ENCODE peak calls at places on chromosome 7, in nine cellular contexts. U, W, Y, G, I, C, S, V and H are unnamed samples. For H3K4me1, the result is how much of the 10 kb centered on the place peaks cover.

GRCh38 chr7:31458203-31458602 is 55.7 kb upstream of the ITPRID1 start:
- DNase-seq in W (no peak), I (no peak), S (no peak), Y (no peak), G (no peak), C (no peak), V (no peak), U (no peak), H (no peak)

GRCh38 chr7:94149776-94150545 is 145.8 kb upstream of the BET1 start:
- DNase-seq in Y (no peak), U (no peak), C (no peak), S (no peak), W (no peak), I (no peak), G (no peak), V (no peak), H (no peak)

GRCh38 chr7:107025449-107026103 is 18.9 kb upstream of the PRKAR2B start:
- DNase-seq in U (no peak), S (no peak), I (no peak), Y (no peak), G (no peak), W (no peak), V (no peak), C (no peak), H (no peak)

GRCh38 chr7:106382129-106382528 is 97.3 kb upstream of the NAMPT start:
- DNase-seq in U (no peak), W (no peak), V (no peak), I (no peak), Y (no peak), C (no peak), G (no peak), S (no peak), H (no peak)

GRCh38 chr7:2651336-2651735 is 19.6 kb downstream of the TTYH3 start:
- DNase-seq in G (peak), V (no peak), I (no peak), U (no peak), C (no peak), Y (peak), S (no peak), W (no peak), H (peak)

GRCh38 chr7:17234398-17235021 is 63.9 kb upstream of the AHR start:
- DNase-seq in W (peak), Y (no peak), S (peak), G (no peak), U (no peak), C (peak), V (no peak), I (peak), H (no peak)

GRCh38 chr7:30412810-30413504 is 65.6 kb downstream of the NOD1 start:
- DNase-seq in U (no peak), I (peak), Y (no peak), W (peak), V (peak), S (peak), C (peak), G (no peak), H (peak)

GRCh38 chr7:81574723-81575326 is 195.0 kb downstream of the HGF start:
- DNase-seq in C (no peak), I (no peak), G (no peak), V (no peak), W (no peak), S (no peak), Y (no peak), U (no peak), H (peak)

GRCh38 chr7:136869006-136869961 is 832 bp downstream of the CHRM2 start:
- DNase-seq in S (no peak), C (no peak), V (no peak), U (peak), Y (peak), G (peak), I (no peak), W (no peak), H (peak)

GRCh38 chr7:16732828-16733227 is 20.7 kb upstream of the TSPAN13 start:
- DNase-seq in U (no peak), Y (no peak), W (no peak), V (no peak), S (no peak), C (no peak), I (no peak), G (no peak), H (no peak)

GRCh38 chr7:35736725-35737124 is 41.8 kb upstream of the HERPUD2 start:
- DNase-seq in I (no peak), S (peak), Y (no peak), V (no peak), W (no peak), U (no peak), G (no peak), C (no peak), H (peak)

GRCh38 chr7:82481499-82482097 is 38.0 kb upstream of the CACNA2D1 start:
- DNase-seq in U (no peak), G (no peak), W (peak), Y (no peak), V (no peak), C (no peak), I (peak), S (peak), H (peak)

GRCh38 chr7:84700563-84701370 is 486.1 kb downstream of the SEMA3D start:
- DNase-seq in U (no peak), C (no peak), I (no peak), G (no peak), W (no peak), V (no peak), Y (no peak), S (no peak), H (peak)

GRCh38 chr7:130299909-130300308 is 6.9 kb downstream of the CPA4 start:
- DNase-seq in U (no peak), I (no peak), Y (no peak), S (no peak), C (no peak), G (no peak), V (no peak), W (no peak), H (no peak)

GRCh38 chr7:31087351-31087750 is 35.2 kb downstream of the ADCYAP1R1 start:
- DNase-seq in S (no peak), C (no peak), G (no peak), V (no peak), W (no peak), I (no peak), U (no peak), Y (no peak), H (no peak)

GRCh38 chr7:33550363-33550762 is 355.0 kb upstream of the BMPER start:
- DNase-seq in U (no peak), I (no peak), W (no peak), G (no peak), C (no peak), Y (no peak), V (no peak), S (no peak), H (no peak)

GRCh38 chr7:150631866-150632864 is at the start of gene GIMAP6:
- DNase-seq in I (no peak), S (no peak), V (no peak), C (no peak), U (no peak), G (no peak), W (no peak), Y (peak), H (no peak)

DNA sequence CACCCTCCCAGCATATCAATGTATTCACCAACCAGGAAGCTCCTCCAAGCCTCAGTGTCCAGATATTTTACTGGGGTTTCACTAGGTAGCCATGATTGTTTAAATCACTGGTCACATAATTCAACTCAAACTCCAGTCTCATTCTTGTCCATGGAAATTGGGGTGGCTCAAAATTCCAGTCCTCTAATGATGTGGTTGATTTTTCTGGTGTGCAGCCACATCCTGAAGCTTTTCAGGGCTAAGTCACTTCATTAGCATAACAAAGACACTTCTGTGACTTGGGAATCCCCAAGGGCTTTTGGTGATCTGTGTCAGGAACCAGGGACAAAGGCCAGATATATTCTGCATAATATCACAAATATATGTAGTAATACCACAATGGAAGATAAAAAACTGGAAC is 786.9 kb upstream of the IGFBP3 start:
- DNase-seq in U (no peak), G (no peak), I (no peak), S (peak), C (no peak), W (no peak), Y (no peak), V (no peak), H (no peak)
- H3K4me1 ChIP-seq in U (under half), G (under half), I (under half), S (under half), C (under half), W (under half), Y (under half), V (under half), H (under half)

DNA sequence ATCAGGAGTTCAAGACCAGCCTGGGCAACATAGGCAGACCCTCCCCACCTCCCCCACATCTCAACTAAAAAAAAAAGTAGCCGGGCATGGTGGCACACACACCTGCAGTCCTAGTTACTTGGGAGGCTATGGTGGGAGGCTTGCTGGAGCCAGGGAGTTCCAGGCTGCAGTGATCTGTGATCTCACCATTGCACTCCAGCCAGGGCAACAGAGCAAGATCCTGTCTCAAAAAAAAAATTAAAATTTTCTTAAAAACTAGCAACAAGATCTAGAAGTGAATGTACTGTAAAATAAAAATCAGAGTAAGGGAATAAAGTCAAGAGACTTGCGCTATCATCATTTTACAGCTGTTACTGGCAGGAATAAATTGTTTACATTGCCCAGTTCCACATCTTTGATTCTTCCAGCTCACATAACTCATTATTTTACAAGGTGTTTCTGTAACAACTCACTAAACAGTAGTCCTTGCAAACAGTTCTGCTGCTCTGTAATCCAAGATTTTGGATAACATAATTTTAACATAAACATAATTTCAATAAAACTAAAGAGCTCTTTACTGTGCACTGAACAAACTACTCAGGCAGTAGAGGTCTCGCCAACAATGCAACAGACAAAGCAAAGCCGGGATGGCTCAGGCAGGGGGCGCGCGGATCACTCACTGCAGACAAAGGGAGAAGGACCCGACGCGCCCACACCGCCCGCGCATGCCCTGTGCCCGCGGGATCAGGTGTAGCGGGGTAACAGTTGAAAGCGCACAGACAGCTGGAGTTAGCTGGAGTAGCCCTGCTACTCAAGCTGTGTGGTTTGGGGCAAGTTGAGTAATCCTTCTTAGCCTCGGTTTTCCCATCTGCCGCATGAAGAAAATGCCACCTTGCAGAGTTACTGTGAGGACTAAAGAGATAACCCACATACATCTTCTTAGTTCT is 73.3 kb upstream of the NFE2L3 start:
- DNase-seq in U (peak), G (peak), W (peak), Y (peak), C (peak), V (peak), S (peak), I (no peak), H (peak)
- H3K27ac ChIP-seq in U (no peak), G (no peak), W (no peak), Y (no peak), C (no peak), V (no peak), S (no peak), I (no peak), H (no peak)

GRCh38 chr7:876077-876971 is at the start of gene GET4:
- DNase-seq in I (peak), G (peak), W (peak), V (peak), U (peak), C (peak), S (peak), Y (peak), H (peak)
- H3K4me1 ChIP-seq in I (under half), G (under half), W (under half), V (under half), U (half or more), C (half or more), S (under half), Y (under half), H (under half)

GRCh38 chr7:101352920-101353308 is 9.8 kb upstream of the COL26A1 start:
- DNase-seq in V (no peak), C (no peak), I (no peak), Y (no peak), G (no peak), U (no peak), S (no peak), W (no peak), H (no peak)
- H3K27ac ChIP-seq in V (no peak), C (no peak), I (no peak), Y (no peak), G (no peak), U (no peak), S (no peak), W (no peak), H (no peak)

GRCh38 chr7:27165089-27165654 is at the start of gene HOXA9:
- DNase-seq in W (peak), G (peak), U (peak), C (peak), I (no peak), Y (no peak), S (no peak), V (peak), H (no peak)
- H3K4me1 ChIP-seq in W (half or more), G (under half), U (half or more), C (half or more), I (under half), Y (under half), S (under half), V (under half), H (under half)

GRCh38 chr7:95213809-95214492 is 110.4 kb downstream of the PON1 start:
- DNase-seq in G (peak), C (peak), S (no peak), U (peak), V (peak), W (no peak), I (no peak), Y (peak), H (no peak)
- H3K27ac ChIP-seq in G (no peak), C (peak), S (no peak), U (peak), V (no peak), W (no peak), I (no peak), Y (no peak), H (no peak)

GRCh38 chr7:73844848-73845460 is 2.6 kb upstream of the METTL27 start:
- DNase-seq in C (no peak), U (no peak), I (no peak), G (no peak), Y (no peak), S (peak), V (peak), W (no peak), H (peak)

GRCh38 chr7:73851410-73852338 is 9.3 kb upstream of the TMEM270 start:
- DNase-seq in Y (no peak), I (peak), C (no peak), W (peak), G (no peak), V (no peak), S (peak), U (no peak), H (no peak)

GRCh38 chr7:73850781-73851207 is 8.5 kb upstream of the METTL27 start:
- DNase-seq in S (peak), Y (no peak), I (peak), V (no peak), G (no peak), U (no peak), C (peak), W (peak), H (peak)

GRCh38 chr7:73850212-73850611 is 7.9 kb upstream of the METTL27 start:
- DNase-seq in U (no peak), W (no peak), G (no peak), S (no peak), C (no peak), V (no peak), I (no peak), Y (no peak), H (no peak)

DNA sequence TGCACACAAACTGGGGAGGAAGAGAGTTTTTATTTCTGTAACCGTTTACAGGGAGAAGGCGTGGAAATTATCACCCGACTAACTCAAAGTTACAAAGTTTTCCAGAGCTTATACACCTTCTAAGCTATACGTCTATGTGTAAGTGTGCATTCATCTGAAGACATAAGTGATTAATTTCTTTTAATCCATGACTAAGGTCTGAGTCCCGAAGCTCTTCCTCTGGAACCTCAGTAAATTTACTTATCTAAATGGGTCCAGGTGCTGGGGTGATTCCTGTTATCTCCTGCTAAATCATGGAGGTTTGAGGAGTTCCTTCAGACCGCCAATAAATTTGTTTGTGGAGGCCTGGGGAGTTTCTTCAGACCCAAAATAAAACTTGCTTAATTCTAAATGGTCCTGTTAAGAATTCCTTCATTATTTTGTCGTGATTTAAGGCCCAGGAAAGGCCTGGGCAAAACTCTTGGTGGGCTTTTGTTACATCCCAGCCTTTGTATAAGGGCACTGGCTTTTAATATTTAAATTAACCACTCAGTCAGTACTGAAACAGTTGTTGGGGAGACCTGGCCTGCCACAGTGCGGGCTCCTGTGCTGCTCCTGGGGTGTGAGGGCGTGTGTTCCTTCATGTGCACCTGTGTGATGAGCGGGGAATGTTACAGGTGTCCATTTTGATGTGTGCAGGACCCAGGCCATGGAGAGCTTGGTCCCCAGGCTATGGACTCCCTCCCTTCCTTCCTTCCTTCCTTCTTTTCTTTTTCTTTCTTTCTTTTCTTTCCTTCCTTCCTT is 5.8 kb upstream of the METTL27 start:
- DNase-seq in Y (no peak), U (no peak), V (no peak), S (no peak), I (no peak), C (no peak), G (no peak), W (no peak), H (no peak)
- H3K4me1 ChIP-seq in Y (under half), U (under half), V (under half), S (half or more), I (under half), C (under half), G (under half), W (under half), H (under half)

GRCh38 chr7:141590071-141590470 is 38.9 kb downstream of the AGK start:
- DNase-seq in S (no peak), C (no peak), I (no peak), U (no peak), Y (no peak), V (no peak), G (no peak), W (no peak), H (no peak)
- H3K27ac ChIP-seq in S (no peak), C (no peak), I (no peak), U (no peak), Y (no peak), V (no peak), G (no peak), W (no peak), H (no peak)

DNA sequence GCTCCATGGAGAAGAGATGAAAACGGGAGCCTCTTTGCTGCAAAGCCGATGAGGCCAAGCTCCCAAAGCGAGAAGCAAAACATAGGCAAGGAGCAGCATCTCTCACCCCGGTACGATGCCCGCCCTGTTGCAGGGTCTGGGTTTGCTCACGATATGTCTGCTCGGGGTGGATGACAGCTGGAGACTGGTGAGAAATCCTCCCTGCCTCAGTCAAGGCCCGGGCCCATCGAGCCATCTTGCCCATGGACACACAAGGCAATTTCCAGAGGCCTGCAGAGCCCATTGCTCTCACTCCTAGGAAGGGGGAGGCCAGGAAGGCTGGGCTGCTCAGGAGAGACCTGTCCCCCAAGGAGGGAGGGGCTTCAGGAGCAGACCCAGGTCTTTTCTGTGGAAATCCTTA is 391.7 kb upstream of the SHH start:
- DNase-seq in U (no peak), Y (no peak), C (no peak), W (no peak), G (no peak), I (no peak), S (no peak), V (no peak), H (no peak)
- H3K4me1 ChIP-seq in U (under half), Y (under half), C (under half), W (under half), G (under half), I (under half), S (under half), V (under half), H (under half)

GRCh38 chr7:147579148-147579547 is 1011.4 kb upstream of the C7orf33 start:
- DNase-seq in Y (no peak), C (no peak), S (no peak), I (no peak), U (no peak), W (no peak), G (no peak), V (no peak), H (no peak)

DNA sequence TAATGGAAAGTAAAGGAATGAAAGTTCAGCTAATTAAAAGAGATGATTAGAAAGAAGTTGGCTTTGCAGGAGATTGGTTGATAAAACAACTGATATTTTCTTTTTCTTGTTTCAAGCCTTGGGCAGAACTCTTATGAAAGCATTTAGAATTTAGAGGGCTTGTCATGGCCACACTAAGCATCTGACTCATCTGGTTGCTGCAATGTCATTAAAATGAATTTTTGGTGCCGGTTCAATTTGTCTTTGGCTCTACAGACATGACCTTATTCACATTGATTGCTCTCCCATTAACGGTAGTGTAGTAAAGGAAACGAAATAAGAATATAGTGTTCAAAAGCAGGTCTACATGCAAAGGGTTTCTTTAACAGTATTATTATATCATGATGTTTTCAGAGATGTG is 1012.4 kb upstream of the C7orf33 start:
- DNase-seq in V (no peak), Y (no peak), G (no peak), C (no peak), I (no peak), U (no peak), W (no peak), S (peak), H (no peak)
- H3K27ac ChIP-seq in V (no peak), Y (no peak), G (no peak), C (no peak), I (no peak), U (no peak), W (no peak), S (no peak), H (no peak)